ENCODE peak calls at places on chromosomes 13 and 19, in four cellular contexts. Y is ovary, W is IMR-90, B is lower leg skin. U is an unnamed sample.

GRCh38 chr13:107361666-107362065 is 793.7 kb upstream of the ARGLU1 start:
- DNase-seq in Y (no peak), B (no peak), W (peak; percentile 82), U (no peak)

GRCh38 chr19:30085394-30085793 is 143.4 kb downstream of the URI1 start:
- DNase-seq in B (no peak), Y (peak; percentile 20), W (no peak), U (no peak)

GRCh38 chr19:29714953-29715694 is at the start of gene C19orf12:
- DNase-seq in B (peak; percentile 90), Y (peak; percentile 69), W (peak; percentile 23), U (peak; percentile 65)

GRCh38 chr19:22832031-22832762 is at the start of gene ZNF723:
- DNase-seq in Y (no peak), W (no peak), B (peak; percentile 56), U (no peak)

GRCh38 chr13:96817336-96817941 is 176.8 kb downstream of the OXGR1 start:
- DNase-seq in Y (no peak), B (no peak), W (peak; percentile 10), U (no peak)

GRCh38 chr19:8194528-8195275 is 14.5 kb upstream of the CERS4 start:
- DNase-seq in Y (no peak), W (no peak), B (peak; percentile 88), U (no peak)

GRCh38 chr19:6800991-6801396 is 28.5 kb downstream of the VAV1 start:
- DNase-seq in W (peak; percentile 38), B (no peak), Y (no peak), U (peak; percentile 57)

GRCh38 chr19:41934849-41935374 is 6.7 kb upstream of the ERFL start:
- DNase-seq in W (peak; percentile 49), B (peak; percentile 90), Y (peak; percentile 44), U (peak; percentile 97)

GRCh38 chr19:38229585-38230073 is 5.6 kb upstream of the DPF1 start:
- DNase-seq in Y (no peak), B (no peak), W (peak; percentile 91), U (peak; percentile 87)

GRCh38 chr19:42850981-42851717 is 28.4 kb downstream of the PSG1 start:
- DNase-seq in B (peak; percentile 88), Y (no peak), W (peak; percentile 98), U (peak; percentile 38)

GRCh38 chr19:47778954-47779351 is 450 bp downstream of the SELENOW start:
- DNase-seq in B (no peak), Y (peak; percentile 48), W (no peak), U (no peak)

GRCh38 chr13:38024431-38024830 is 154.9 kb upstream of the TRPC4 start:
- DNase-seq in B (no peak), Y (no peak), W (no peak), U (no peak)

GRCh38 chr19:50377517-50377916 is 1.3 kb downstream of the NR1H2 start:
- DNase-seq in Y (no peak), B (no peak), W (no peak), U (no peak)

GRCh38 chr19:50377051-50377441 is 789 bp downstream of the NR1H2 start:
- DNase-seq in W (no peak), Y (peak; percentile 46), B (no peak), U (no peak)

GRCh38 chr19:50378169-50378862 is 2.1 kb downstream of the NR1H2 start:
- DNase-seq in Y (no peak), B (no peak), W (no peak), U (no peak)

GRCh38 chr19:50378863-50379236 is 2.6 kb downstream of the NR1H2 start:
- DNase-seq in Y (no peak), W (no peak), B (no peak), U (no peak)

DNA sequence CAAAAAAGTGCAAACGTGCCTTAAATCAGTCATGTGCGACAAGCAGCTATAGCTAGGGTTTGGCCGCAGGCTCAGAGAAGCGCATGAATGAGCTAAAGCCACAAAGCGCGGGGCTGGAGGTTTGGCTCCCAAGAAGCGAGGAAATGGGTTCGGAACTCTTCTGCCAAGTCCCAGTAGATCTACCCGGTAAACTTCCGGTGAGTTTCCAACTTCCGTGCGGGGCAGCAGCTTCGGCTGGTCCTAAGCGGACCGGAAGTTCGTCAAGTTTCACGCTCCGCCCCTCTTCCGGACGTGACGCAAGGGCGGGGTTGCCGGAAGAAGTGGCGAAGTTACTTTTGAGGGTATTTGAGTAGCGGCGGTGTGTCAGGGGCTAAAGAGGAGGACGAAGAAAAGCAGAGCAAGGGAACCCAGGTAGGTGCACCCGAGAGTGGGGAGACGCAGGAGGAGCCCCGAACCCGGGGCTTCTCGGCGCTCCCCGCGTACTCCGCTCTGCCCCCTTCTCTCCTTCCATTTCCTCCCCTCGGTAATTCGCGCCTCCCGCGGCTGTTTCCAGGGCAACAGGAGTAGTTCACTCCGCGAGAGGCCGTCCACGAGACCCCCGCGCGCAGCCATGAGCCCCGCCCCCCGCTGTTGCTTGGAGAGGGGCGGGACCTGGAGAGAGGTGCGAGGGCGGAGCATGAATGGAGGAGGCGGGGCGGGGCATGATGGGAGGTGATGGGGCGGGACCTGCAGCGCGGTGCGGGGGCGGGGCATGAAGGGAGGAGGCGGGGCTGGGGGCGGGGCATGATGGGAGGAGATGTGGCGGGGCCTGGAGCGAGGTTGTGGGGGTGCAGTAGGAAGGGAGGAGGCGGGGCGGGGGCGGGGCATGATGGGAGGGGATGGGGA is at the start of gene NR1H2:
- DNase-seq in Y (peak; percentile 94), B (peak; percentile 99), W (peak; percentile 98), U (peak; percentile 88)
- TF ChIP-seq POLR2A in Y (peak; percentile 93), B (peak; percentile 49), W (peak; percentile 93), U (peak; percentile 11)

GRCh38 chr19:37148214-37148613 is 24.3 kb downstream of the ZNF585A start:
- DNase-seq in B (no peak), Y (no peak), W (no peak), U (no peak)
- TF ChIP-seq POLR2A in B (no peak), Y (no peak), W (no peak), U (no peak)

GRCh38 chr19:52297601-52298358 is 811 bp downstream of the ZNF480 start:
- DNase-seq in B (no peak), W (peak; percentile 11), Y (no peak), U (no peak)

GRCh38 chr19:52291781-52292180 is 5.2 kb upstream of the ZNF480 start:
- DNase-seq in B (no peak), Y (no peak), W (no peak), U (no peak)

GRCh38 chr19:52296400-52296772 is 583 bp upstream of the ZNF480 start:
- DNase-seq in Y (no peak), B (no peak), W (no peak), U (no peak)

GRCh38 chr19:52296773-52297600 is at the start of gene ZNF480:
- DNase-seq in W (peak; percentile 73), B (peak; percentile 97), Y (peak; percentile 83), U (peak; percentile 84)
- TF ChIP-seq POLR2A in W (peak; percentile 57), B (peak; percentile 53), Y (peak; percentile 64), U (peak; percentile 54)

GRCh38 chr19:35041548-35042055 is at the start of gene HPN:
- DNase-seq in Y (no peak), B (no peak), W (no peak), U (no peak)
- TF ChIP-seq POLR2A in Y (no peak), B (no peak), W (no peak), U (no peak)